ENCODE peak calls at places on chromosomes 12 and 14, in nine cellular contexts. One of them, this sample, is unnamed.

GRCh38 chr12:9606247-9606646 is 1.5 kb downstream of the KLRB1 start:
- DNase-seq in OCI-LY7: no peak
- DNase-seq in fibroblast of lung: no peak
- DNase-seq in mammary epithelial cell: no peak
- DNase-seq in neural progenitor cell: no peak
- DNase-seq in H9: no peak
- DNase-seq in HCT116: no peak
- DNase-seq in IMR-90: no peak
- DNase-seq in GM23338: no peak
- DNase-seq in this sample: no peak

GRCh38 chr12:113867258-113867657 is 98.9 kb downstream of the RBM19 start:
- DNase-seq in GM23338: peak; percentile 68
- DNase-seq in fibroblast of lung: no peak
- DNase-seq in IMR-90: peak; percentile 33
- DNase-seq in neural progenitor cell: peak; percentile 62
- DNase-seq in HCT116: no peak
- DNase-seq in mammary epithelial cell: no peak
- DNase-seq in OCI-LY7: no peak
- DNase-seq in H9: peak; percentile 57
- DNase-seq in this sample: peak; percentile 20

GRCh38 chr12:79983969-79984629 is 49.2 kb upstream of the PPP1R12A start:
- DNase-seq in fibroblast of lung: peak; percentile 89
- DNase-seq in IMR-90: peak; percentile 48
- DNase-seq in GM23338: no peak
- DNase-seq in OCI-LY7: no peak
- DNase-seq in HCT116: no peak
- DNase-seq in neural progenitor cell: peak; percentile 42
- DNase-seq in mammary epithelial cell: peak; percentile 33
- DNase-seq in H9: no peak
- DNase-seq in this sample: peak; percentile 24

GRCh38 chr14:88553886-88554457 is 835 bp downstream of the PTPN21 start:
- DNase-seq in fibroblast of lung: peak; percentile 32
- DNase-seq in OCI-LY7: no peak
- DNase-seq in IMR-90: peak; percentile 8
- DNase-seq in neural progenitor cell: no peak
- DNase-seq in mammary epithelial cell: no peak
- DNase-seq in GM23338: peak; percentile 15
- DNase-seq in H9: no peak
- DNase-seq in HCT116: no peak
- DNase-seq in this sample: no peak

GRCh38 chr12:131116437-131117117 is 162.9 kb downstream of the ADGRD1 start:
- DNase-seq in mammary epithelial cell: no peak
- DNase-seq in H9: peak; percentile 73
- DNase-seq in HCT116: no peak
- DNase-seq in OCI-LY7: no peak
- DNase-seq in neural progenitor cell: peak; percentile 72
- DNase-seq in fibroblast of lung: no peak
- DNase-seq in IMR-90: no peak
- DNase-seq in GM23338: peak; percentile 72
- DNase-seq in this sample: peak; percentile 46

GRCh38 chr14:75497191-75497590 is 25.1 kb upstream of the BATF start:
- DNase-seq in GM23338: no peak
- DNase-seq in HCT116: no peak
- DNase-seq in IMR-90: no peak
- DNase-seq in mammary epithelial cell: no peak
- DNase-seq in H9: no peak
- DNase-seq in OCI-LY7: no peak
- DNase-seq in fibroblast of lung: no peak
- DNase-seq in neural progenitor cell: no peak
- DNase-seq in this sample: no peak

GRCh38 chr14:75820761-75821160 is 159.7 kb downstream of the TTLL5 start:
- DNase-seq in fibroblast of lung: no peak
- DNase-seq in HCT116: no peak
- DNase-seq in GM23338: no peak
- DNase-seq in OCI-LY7: no peak
- DNase-seq in IMR-90: no peak
- DNase-seq in H9: no peak
- DNase-seq in neural progenitor cell: no peak
- DNase-seq in mammary epithelial cell: no peak
- DNase-seq in this sample: no peak

GRCh38 chr12:87812030-87812429 is 217.2 kb downstream of the C12orf50 start:
- DNase-seq in mammary epithelial cell: peak; percentile 62
- DNase-seq in HCT116: no peak
- DNase-seq in fibroblast of lung: peak; percentile 74
- DNase-seq in GM23338: no peak
- DNase-seq in OCI-LY7: no peak
- DNase-seq in neural progenitor cell: no peak
- DNase-seq in IMR-90: peak; percentile 54
- DNase-seq in H9: no peak
- DNase-seq in this sample: peak; percentile 53

GRCh38 chr12:103011974-103012763 is 54.7 kb downstream of the ASCL1 start:
- DNase-seq in IMR-90: no peak
- DNase-seq in GM23338: peak; percentile 42
- DNase-seq in HCT116: no peak
- DNase-seq in H9: no peak
- DNase-seq in fibroblast of lung: no peak
- DNase-seq in OCI-LY7: no peak
- DNase-seq in neural progenitor cell: peak; percentile 13
- DNase-seq in mammary epithelial cell: no peak
- DNase-seq in this sample: no peak

GRCh38 chr14:101034986-101035385 is 131.5 kb upstream of the RTL1 start:
- DNase-seq in H9: no peak
- DNase-seq in mammary epithelial cell: no peak
- DNase-seq in fibroblast of lung: no peak
- DNase-seq in HCT116: no peak
- DNase-seq in neural progenitor cell: no peak
- DNase-seq in IMR-90: no peak
- DNase-seq in GM23338: no peak
- DNase-seq in OCI-LY7: no peak
- DNase-seq in this sample: no peak

GRCh38 chr14:62066304-62066703 is 304.1 kb downstream of the SNAPC1 start:
- DNase-seq in fibroblast of lung: no peak
- DNase-seq in IMR-90: peak; percentile 19
- DNase-seq in HCT116: no peak
- DNase-seq in mammary epithelial cell: no peak
- DNase-seq in H9: no peak
- DNase-seq in neural progenitor cell: no peak
- DNase-seq in GM23338: no peak
- DNase-seq in OCI-LY7: no peak
- DNase-seq in this sample: no peak

DNA sequence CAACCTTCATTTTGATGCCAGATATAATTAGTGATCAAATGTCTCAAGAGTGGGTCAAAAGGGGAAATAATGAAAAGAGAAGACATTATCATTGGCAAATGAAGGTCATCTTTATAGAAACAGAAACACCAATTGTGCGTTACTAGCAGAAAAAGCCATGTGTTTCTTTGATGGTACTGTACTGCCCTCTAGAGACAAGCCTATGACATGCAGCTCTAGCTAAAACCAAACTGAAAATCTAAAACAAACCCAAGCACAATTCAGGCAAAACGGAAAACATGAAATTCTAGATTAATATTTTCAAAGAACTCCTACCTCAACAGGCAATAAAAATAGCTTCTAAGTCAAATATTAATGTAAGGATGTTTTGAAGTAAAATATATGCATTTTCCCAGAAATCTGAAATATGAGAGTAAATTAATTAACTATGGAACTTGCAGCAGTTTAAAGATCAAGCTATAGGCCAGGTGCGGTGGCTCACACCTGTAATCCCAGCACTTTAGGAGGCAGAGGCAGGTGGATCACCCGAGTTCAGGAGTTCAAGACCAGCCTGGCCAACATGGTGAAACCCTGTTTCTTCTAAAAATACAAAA is 115.4 kb downstream of the KLHL28 start:
- DNase-seq in HCT116: peak; percentile 28
- DNase-seq in IMR-90: peak; percentile 55
- DNase-seq in fibroblast of lung: peak; percentile 21
- DNase-seq in GM23338: peak; percentile 72
- DNase-seq in H9: no peak
- DNase-seq in OCI-LY7: peak; percentile 58
- DNase-seq in mammary epithelial cell: peak; percentile 20
- DNase-seq in neural progenitor cell: peak; percentile 59
- DNase-seq in this sample: peak; percentile 68
- H3K4me2 ChIP-seq in HCT116: peak overlapping the region; percentile 9
- H3K4me2 ChIP-seq in IMR-90: peak overlapping the region; percentile 52
- H3K4me2 ChIP-seq in fibroblast of lung: peak overlapping the region; percentile 59
- H3K4me2 ChIP-seq in GM23338: no peak overlapping the region
- H3K4me2 ChIP-seq in H9: no peak overlapping the region
- H3K4me2 ChIP-seq in OCI-LY7: peak overlapping the region; percentile 9
- H3K4me2 ChIP-seq in mammary epithelial cell: peak overlapping the region; percentile 62
- H3K4me2 ChIP-seq in neural progenitor cell: no peak overlapping the region
- H3K4me2 ChIP-seq in this sample: no peak overlapping the region

DNA sequence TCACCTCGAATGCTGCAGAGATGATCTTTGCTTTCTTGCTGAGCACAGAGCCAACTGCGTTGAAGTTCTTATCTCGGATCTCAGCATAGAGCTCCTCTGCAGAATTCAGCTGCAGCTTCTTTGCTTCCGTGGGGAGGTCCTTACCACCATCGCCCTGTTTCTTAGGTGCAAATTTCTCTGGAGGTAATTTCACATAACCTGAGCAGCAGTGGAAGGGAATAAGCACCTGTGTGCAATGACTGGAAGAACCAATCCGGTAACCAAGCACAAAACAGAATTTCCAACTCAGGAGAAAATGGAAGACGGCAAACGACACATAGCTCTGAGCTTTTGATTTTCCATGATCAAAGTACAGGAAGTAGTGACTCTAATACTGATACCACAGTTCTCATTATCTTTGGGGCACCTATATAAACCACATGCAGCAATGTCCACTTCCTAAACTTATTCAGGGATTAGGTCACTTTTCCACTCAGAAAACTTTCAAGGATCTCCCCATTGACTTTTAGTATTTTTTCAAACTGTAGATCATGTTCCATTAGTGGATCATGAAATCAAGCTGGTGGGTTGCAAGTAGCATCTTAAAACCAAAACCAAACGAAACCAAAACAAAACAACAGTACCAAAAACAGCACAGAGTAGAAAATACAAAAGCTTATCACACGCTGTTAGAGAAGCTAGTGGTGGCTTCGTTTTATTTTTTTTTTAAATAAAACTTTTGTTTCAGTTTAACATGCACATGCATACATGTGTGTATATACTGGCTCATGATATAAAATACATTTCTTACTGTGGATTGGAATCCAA is 18.9 kb upstream of the DIABLO start:
- DNase-seq in GM23338: no peak
- DNase-seq in OCI-LY7: no peak
- DNase-seq in HCT116: no peak
- DNase-seq in fibroblast of lung: no peak
- DNase-seq in neural progenitor cell: no peak
- DNase-seq in H9: no peak
- DNase-seq in mammary epithelial cell: no peak
- DNase-seq in IMR-90: no peak
- DNase-seq in this sample: no peak
- H2AFZ ChIP-seq in GM23338: no peak overlapping the region
- H2AFZ ChIP-seq in OCI-LY7: no peak overlapping the region
- H2AFZ ChIP-seq in HCT116: no peak overlapping the region
- H2AFZ ChIP-seq in fibroblast of lung: no peak overlapping the region
- H2AFZ ChIP-seq in neural progenitor cell: no peak overlapping the region
- H2AFZ ChIP-seq in H9: no peak overlapping the region
- H2AFZ ChIP-seq in mammary epithelial cell: no peak overlapping the region
- H2AFZ ChIP-seq in IMR-90: no peak overlapping the region
- H2AFZ ChIP-seq in this sample: no peak overlapping the region

GRCh38 chr14:42378274-42378673 is 771.6 kb downstream of the LRFN5 start:
- DNase-seq in OCI-LY7: peak; percentile 11
- DNase-seq in IMR-90: no peak
- DNase-seq in neural progenitor cell: no peak
- DNase-seq in mammary epithelial cell: no peak
- DNase-seq in HCT116: no peak
- DNase-seq in H9: peak; percentile 35
- DNase-seq in GM23338: peak; percentile 40
- DNase-seq in fibroblast of lung: no peak
- DNase-seq in this sample: no peak
- TF ChIP-seq CTCF in OCI-LY7: peak; percentile 30
- TF ChIP-seq CTCF in IMR-90: no peak
- TF ChIP-seq CTCF in neural progenitor cell: peak; percentile 8
- TF ChIP-seq CTCF in mammary epithelial cell: no peak
- TF ChIP-seq CTCF in HCT116: no peak
- TF ChIP-seq CTCF in H9: peak; percentile 56
- TF ChIP-seq CTCF in GM23338: peak; percentile 21
- TF ChIP-seq CTCF in fibroblast of lung: no peak
- TF ChIP-seq CTCF in this sample: no peak

GRCh38 chr12:104305349-104305748 is 1.8 kb downstream of the EID3 start:
- DNase-seq in IMR-90: no peak
- DNase-seq in H9: no peak
- DNase-seq in neural progenitor cell: no peak
- DNase-seq in fibroblast of lung: no peak
- DNase-seq in mammary epithelial cell: no peak
- DNase-seq in OCI-LY7: no peak
- DNase-seq in GM23338: no peak
- DNase-seq in HCT116: no peak
- DNase-seq in this sample: no peak

GRCh38 chr12:104306943-104307654 is 3.6 kb downstream of the EID3 start:
- DNase-seq in mammary epithelial cell: no peak
- DNase-seq in IMR-90: peak; percentile 44
- DNase-seq in H9: no peak
- DNase-seq in fibroblast of lung: peak; percentile 20
- DNase-seq in HCT116: no peak
- DNase-seq in GM23338: no peak
- DNase-seq in OCI-LY7: no peak
- DNase-seq in neural progenitor cell: no peak
- DNase-seq in this sample: no peak

GRCh38 chr12:104306376-104306775 is 2.8 kb downstream of the EID3 start:
- DNase-seq in GM23338: no peak
- DNase-seq in HCT116: no peak
- DNase-seq in OCI-LY7: no peak
- DNase-seq in IMR-90: no peak
- DNase-seq in neural progenitor cell: no peak
- DNase-seq in H9: no peak
- DNase-seq in mammary epithelial cell: no peak
- DNase-seq in fibroblast of lung: no peak
- DNase-seq in this sample: no peak

GRCh38 chr12:104304261-104305004 is 894 bp downstream of the EID3 start:
- DNase-seq in H9: no peak
- DNase-seq in OCI-LY7: no peak
- DNase-seq in GM23338: no peak
- DNase-seq in neural progenitor cell: no peak
- DNase-seq in fibroblast of lung: peak; percentile 25
- DNase-seq in IMR-90: no peak
- DNase-seq in HCT116: no peak
- DNase-seq in mammary epithelial cell: no peak
- DNase-seq in this sample: no peak

DNA sequence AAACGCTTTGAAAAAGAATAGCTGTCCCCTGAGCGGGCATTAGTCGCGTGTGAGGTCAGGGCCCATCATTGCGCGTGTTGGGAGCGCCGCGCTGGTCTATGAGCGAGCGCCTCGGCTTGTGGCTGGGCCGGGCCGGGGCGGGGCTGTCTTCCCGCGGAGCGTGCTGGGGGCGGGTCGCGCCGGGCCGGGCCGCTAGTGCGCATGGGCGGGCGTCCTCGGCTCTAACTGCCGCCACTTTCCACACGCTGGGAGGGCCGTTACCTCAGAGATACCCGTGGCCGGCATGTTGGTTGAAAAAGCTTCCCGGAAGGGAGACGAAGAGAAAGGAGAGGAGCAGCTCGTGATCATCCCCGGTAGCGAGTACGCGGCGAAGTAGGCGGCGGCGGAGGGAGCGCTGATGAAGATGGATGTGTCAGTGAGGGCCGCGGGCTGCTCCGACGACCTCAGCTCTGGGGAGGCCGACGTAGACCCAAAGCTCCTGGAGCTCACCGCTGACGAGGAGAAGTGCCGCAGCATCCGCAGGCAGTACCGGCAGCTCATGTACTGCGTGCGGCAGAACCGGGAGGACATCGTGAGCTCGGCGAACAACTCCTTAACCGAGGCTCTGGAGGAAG is at the start of gene EID3:
- DNase-seq in neural progenitor cell: peak; percentile 84
- DNase-seq in GM23338: peak; percentile 92
- DNase-seq in H9: peak; percentile 92
- DNase-seq in HCT116: no peak
- DNase-seq in fibroblast of lung: peak; percentile 81
- DNase-seq in IMR-90: peak; percentile 73
- DNase-seq in mammary epithelial cell: peak; percentile 71
- DNase-seq in OCI-LY7: peak; percentile 70
- DNase-seq in this sample: peak; percentile 91
- H3K4me2 ChIP-seq in neural progenitor cell: peak within 1 kb of the TSS; percentile 67
- H3K4me2 ChIP-seq in GM23338: peak within 1 kb of the TSS; percentile 80
- H3K4me2 ChIP-seq in H9: peak within 1 kb of the TSS; percentile 26
- H3K4me2 ChIP-seq in HCT116: no peak within 1 kb of the TSS
- H3K4me2 ChIP-seq in fibroblast of lung: peak within 1 kb of the TSS; percentile 85
- H3K4me2 ChIP-seq in IMR-90: peak within 1 kb of the TSS; percentile 88
- H3K4me2 ChIP-seq in mammary epithelial cell: peak within 1 kb of the TSS; percentile 99
- H3K4me2 ChIP-seq in OCI-LY7: peak within 1 kb of the TSS; percentile 63
- H3K4me2 ChIP-seq in this sample: peak within 1 kb of the TSS; percentile 81

This sample was measured in hepatocyte.